ENCODE peak calls at places on chromosomes 11 and 22, in four cellular contexts. One of them, this sample, is unnamed.

GRCh38 chr11:112292785-112293407 is 32.2 kb upstream of the PLET1 start:
- DNase-seq in GM13976: no peak
- DNase-seq in activated CD8-positive, alpha-beta memory T cell treated with anti-CD3 and anti-CD28 coated beads for 24 hours: no peak
- DNase-seq in fibroblast of lung: peak
- DNase-seq in this sample: no peak

GRCh38 chr11:68120212-68121066 is 749 bp downstream of the CHKA start:
- DNase-seq in GM13976: peak
- DNase-seq in activated CD8-positive, alpha-beta memory T cell treated with anti-CD3 and anti-CD28 coated beads for 24 hours: peak
- DNase-seq in fibroblast of lung: peak
- DNase-seq in this sample: peak

GRCh38 chr11:129298990-129299389 is 76.7 kb upstream of the BARX2 start:
- DNase-seq in GM13976: no peak
- DNase-seq in activated CD8-positive, alpha-beta memory T cell treated with anti-CD3 and anti-CD28 coated beads for 24 hours: no peak
- DNase-seq in fibroblast of lung: peak
- DNase-seq in this sample: no peak

GRCh38 chr22:40709752-40710413 is 30.6 kb downstream of the MCHR1 start:
- DNase-seq in GM13976: no peak
- DNase-seq in activated CD8-positive, alpha-beta memory T cell treated with anti-CD3 and anti-CD28 coated beads for 24 hours: no peak
- DNase-seq in fibroblast of lung: no peak
- DNase-seq in this sample: no peak

GRCh38 chr22:42296381-42296853 is 26.0 kb upstream of the TCF20 start:
- DNase-seq in GM13976: no peak
- DNase-seq in activated CD8-positive, alpha-beta memory T cell treated with anti-CD3 and anti-CD28 coated beads for 24 hours: no peak
- DNase-seq in fibroblast of lung: no peak
- DNase-seq in this sample: no peak

GRCh38 chr11:442611-443081 is 835 bp upstream of the ANO9 start:
- DNase-seq in GM13976: no peak
- DNase-seq in activated CD8-positive, alpha-beta memory T cell treated with anti-CD3 and anti-CD28 coated beads for 24 hours: no peak
- DNase-seq in fibroblast of lung: no peak
- DNase-seq in this sample: no peak

GRCh38 chr22:50218996-50219727 is 18.4 kb downstream of the SELENOO start:
- DNase-seq in GM13976: no peak
- DNase-seq in activated CD8-positive, alpha-beta memory T cell treated with anti-CD3 and anti-CD28 coated beads for 24 hours: no peak
- DNase-seq in fibroblast of lung: peak
- DNase-seq in this sample: no peak

GRCh38 chr22:38087855-38088254 is 3.9 kb upstream of the SLC16A8 start:
- DNase-seq in GM13976: no peak
- DNase-seq in activated CD8-positive, alpha-beta memory T cell treated with anti-CD3 and anti-CD28 coated beads for 24 hours: no peak
- DNase-seq in fibroblast of lung: no peak
- DNase-seq in this sample: no peak